ENCODE peak calls at places on chromosome 13, in ten cellular contexts. One of them, this sample, is unnamed.

GRCh38 chr13:33169273-33169980 is 116.1 kb downstream of the STARD13 start:
- DNase-seq in ascending aorta: no peak
- DNase-seq in psoas muscle: no peak
- DNase-seq in cardiac muscle cell: peak; percentile 80
- DNase-seq in H9: no peak
- DNase-seq in CD8-positive, alpha-beta T cell: no peak
- DNase-seq in progenitor cell of endocrine pancreas: no peak
- DNase-seq in PC-3: peak; percentile 73
- DNase-seq in kidney epithelial cell: peak; percentile 65
- DNase-seq in HFFc6: peak; percentile 86
- DNase-seq in this sample: no peak

GRCh38 chr13:46845146-46845545 is 48.2 kb upstream of the ESD start:
- DNase-seq in ascending aorta: no peak
- DNase-seq in psoas muscle: no peak
- DNase-seq in cardiac muscle cell: no peak
- DNase-seq in H9: no peak
- DNase-seq in CD8-positive, alpha-beta T cell: no peak
- DNase-seq in progenitor cell of endocrine pancreas: no peak
- DNase-seq in PC-3: no peak
- DNase-seq in kidney epithelial cell: no peak
- DNase-seq in HFFc6: no peak
- DNase-seq in this sample: no peak

GRCh38 chr13:40983269-40983668 is 35.8 kb downstream of the ELF1 start:
- DNase-seq in ascending aorta: no peak
- DNase-seq in psoas muscle: no peak
- DNase-seq in cardiac muscle cell: peak; percentile 34
- DNase-seq in H9: no peak
- DNase-seq in CD8-positive, alpha-beta T cell: no peak
- DNase-seq in progenitor cell of endocrine pancreas: no peak
- DNase-seq in PC-3: no peak
- DNase-seq in kidney epithelial cell: no peak
- DNase-seq in HFFc6: no peak
- DNase-seq in this sample: no peak

GRCh38 chr13:106246237-106246636 is 289.2 kb downstream of the EFNB2 start:
- DNase-seq in ascending aorta: no peak
- DNase-seq in psoas muscle: no peak
- DNase-seq in cardiac muscle cell: no peak
- DNase-seq in H9: no peak
- DNase-seq in CD8-positive, alpha-beta T cell: no peak
- DNase-seq in progenitor cell of endocrine pancreas: no peak
- DNase-seq in PC-3: no peak
- DNase-seq in kidney epithelial cell: no peak
- DNase-seq in HFFc6: no peak
- DNase-seq in this sample: no peak

GRCh38 chr13:40061466-40062450 is 406.3 kb downstream of the COG6 start:
- DNase-seq in ascending aorta: no peak
- DNase-seq in psoas muscle: no peak
- DNase-seq in cardiac muscle cell: peak; percentile 83
- DNase-seq in H9: no peak
- DNase-seq in CD8-positive, alpha-beta T cell: no peak
- DNase-seq in progenitor cell of endocrine pancreas: no peak
- DNase-seq in PC-3: no peak
- DNase-seq in kidney epithelial cell: no peak
- DNase-seq in HFFc6: no peak
- DNase-seq in this sample: no peak

GRCh38 chr13:95524270-95524901 is 28.1 kb upstream of the CLDN10 start:
- DNase-seq in ascending aorta: no peak
- DNase-seq in psoas muscle: no peak
- DNase-seq in cardiac muscle cell: peak; percentile 84
- DNase-seq in H9: no peak
- DNase-seq in CD8-positive, alpha-beta T cell: no peak
- DNase-seq in progenitor cell of endocrine pancreas: no peak
- DNase-seq in PC-3: peak; percentile 5
- DNase-seq in kidney epithelial cell: no peak
- DNase-seq in HFFc6: no peak
- DNase-seq in this sample: no peak

GRCh38 chr13:107360010-107360409 is 792.1 kb upstream of the ARGLU1 start:
- DNase-seq in ascending aorta: no peak
- DNase-seq in psoas muscle: no peak
- DNase-seq in cardiac muscle cell: no peak
- DNase-seq in H9: no peak
- DNase-seq in CD8-positive, alpha-beta T cell: no peak
- DNase-seq in progenitor cell of endocrine pancreas: no peak
- DNase-seq in PC-3: peak; percentile 17
- DNase-seq in kidney epithelial cell: no peak
- DNase-seq in HFFc6: no peak
- DNase-seq in this sample: no peak

GRCh38 chr13:25181597-25181996 is 9.5 kb upstream of the AMER2 start:
- DNase-seq in ascending aorta: no peak
- DNase-seq in psoas muscle: no peak
- DNase-seq in cardiac muscle cell: no peak
- DNase-seq in H9: no peak
- DNase-seq in CD8-positive, alpha-beta T cell: no peak
- DNase-seq in progenitor cell of endocrine pancreas: no peak
- DNase-seq in PC-3: no peak
- DNase-seq in kidney epithelial cell: no peak
- DNase-seq in HFFc6: no peak
- DNase-seq in this sample: no peak

GRCh38 chr13:49347650-49348385 is 96.0 kb downstream of the CAB39L start:
- DNase-seq in ascending aorta: no peak
- DNase-seq in psoas muscle: no peak
- DNase-seq in cardiac muscle cell: no peak
- DNase-seq in H9: peak; percentile 40
- DNase-seq in CD8-positive, alpha-beta T cell: no peak
- DNase-seq in progenitor cell of endocrine pancreas: no peak
- DNase-seq in PC-3: no peak
- DNase-seq in kidney epithelial cell: no peak
- DNase-seq in HFFc6: no peak
- DNase-seq in this sample: no peak

GRCh38 chr13:24693862-24694471 is 13.8 kb downstream of the ATP12A start:
- DNase-seq in ascending aorta: no peak
- DNase-seq in psoas muscle: no peak
- DNase-seq in cardiac muscle cell: peak; percentile 64
- DNase-seq in H9: peak; percentile 82
- DNase-seq in CD8-positive, alpha-beta T cell: peak; percentile 23
- DNase-seq in progenitor cell of endocrine pancreas: peak; percentile 24
- DNase-seq in PC-3: peak; percentile 78
- DNase-seq in kidney epithelial cell: no peak
- DNase-seq in HFFc6: peak; percentile 42
- DNase-seq in this sample: no peak

GRCh38 chr13:42047561-42048322 is 706 bp upstream of the DGKH start:
- DNase-seq in ascending aorta: peak; percentile 70
- DNase-seq in psoas muscle: peak; percentile 32
- DNase-seq in cardiac muscle cell: peak; percentile 79
- DNase-seq in H9: peak; percentile 59
- DNase-seq in CD8-positive, alpha-beta T cell: peak; percentile 18
- DNase-seq in progenitor cell of endocrine pancreas: peak; percentile 15
- DNase-seq in PC-3: peak; percentile 66
- DNase-seq in kidney epithelial cell: no peak
- DNase-seq in HFFc6: peak; percentile 51
- DNase-seq in this sample: no peak

GRCh38 chr13:33543631-33544030 is 258.1 kb upstream of the STARD13 start:
- DNase-seq in ascending aorta: no peak
- DNase-seq in psoas muscle: no peak
- DNase-seq in cardiac muscle cell: no peak
- DNase-seq in H9: no peak
- DNase-seq in CD8-positive, alpha-beta T cell: no peak
- DNase-seq in progenitor cell of endocrine pancreas: no peak
- DNase-seq in PC-3: peak; percentile 8
- DNase-seq in kidney epithelial cell: no peak
- DNase-seq in HFFc6: no peak
- DNase-seq in this sample: no peak

GRCh38 chr13:67971291-67971690 is 741.2 kb upstream of the PCDH9 start:
- DNase-seq in ascending aorta: no peak
- DNase-seq in psoas muscle: no peak
- DNase-seq in cardiac muscle cell: no peak
- DNase-seq in H9: no peak
- DNase-seq in CD8-positive, alpha-beta T cell: no peak
- DNase-seq in progenitor cell of endocrine pancreas: no peak
- DNase-seq in PC-3: no peak
- DNase-seq in kidney epithelial cell: no peak
- DNase-seq in HFFc6: no peak
- DNase-seq in this sample: no peak

GRCh38 chr13:107835339-107836018 is 379.9 kb downstream of the LIG4 start:
- DNase-seq in ascending aorta: no peak
- DNase-seq in psoas muscle: no peak
- DNase-seq in cardiac muscle cell: peak; percentile 63
- DNase-seq in H9: no peak
- DNase-seq in CD8-positive, alpha-beta T cell: no peak
- DNase-seq in progenitor cell of endocrine pancreas: no peak
- DNase-seq in PC-3: peak; percentile 92
- DNase-seq in kidney epithelial cell: peak; percentile 85
- DNase-seq in HFFc6: no peak
- DNase-seq in this sample: no peak

GRCh38 chr13:49608932-49609331 is 19.4 kb upstream of the ARL11 start:
- DNase-seq in ascending aorta: no peak
- DNase-seq in psoas muscle: no peak
- DNase-seq in cardiac muscle cell: no peak
- DNase-seq in H9: no peak
- DNase-seq in CD8-positive, alpha-beta T cell: no peak
- DNase-seq in progenitor cell of endocrine pancreas: no peak
- DNase-seq in PC-3: no peak
- DNase-seq in kidney epithelial cell: no peak
- DNase-seq in HFFc6: no peak
- DNase-seq in this sample: no peak

GRCh38 chr13:74132768-74133656 is 1.2 kb downstream of the KLF12 start:
- DNase-seq in ascending aorta: peak; percentile 67
- DNase-seq in psoas muscle: peak; percentile 30
- DNase-seq in cardiac muscle cell: peak; percentile 64
- DNase-seq in H9: peak; percentile 34
- DNase-seq in CD8-positive, alpha-beta T cell: peak; percentile 44
- DNase-seq in progenitor cell of endocrine pancreas: no peak
- DNase-seq in PC-3: no peak
- DNase-seq in kidney epithelial cell: no peak
- DNase-seq in HFFc6: peak; percentile 11
- DNase-seq in this sample: no peak

GRCh38 chr13:20826810-20827560 is 53.2 kb upstream of the EEF1AKMT1 start:
- DNase-seq in ascending aorta: no peak
- DNase-seq in psoas muscle: no peak
- DNase-seq in cardiac muscle cell: no peak
- DNase-seq in H9: no peak
- DNase-seq in CD8-positive, alpha-beta T cell: no peak
- DNase-seq in progenitor cell of endocrine pancreas: no peak
- DNase-seq in PC-3: no peak
- DNase-seq in kidney epithelial cell: no peak
- DNase-seq in HFFc6: peak; percentile 23
- DNase-seq in this sample: no peak

DNA sequence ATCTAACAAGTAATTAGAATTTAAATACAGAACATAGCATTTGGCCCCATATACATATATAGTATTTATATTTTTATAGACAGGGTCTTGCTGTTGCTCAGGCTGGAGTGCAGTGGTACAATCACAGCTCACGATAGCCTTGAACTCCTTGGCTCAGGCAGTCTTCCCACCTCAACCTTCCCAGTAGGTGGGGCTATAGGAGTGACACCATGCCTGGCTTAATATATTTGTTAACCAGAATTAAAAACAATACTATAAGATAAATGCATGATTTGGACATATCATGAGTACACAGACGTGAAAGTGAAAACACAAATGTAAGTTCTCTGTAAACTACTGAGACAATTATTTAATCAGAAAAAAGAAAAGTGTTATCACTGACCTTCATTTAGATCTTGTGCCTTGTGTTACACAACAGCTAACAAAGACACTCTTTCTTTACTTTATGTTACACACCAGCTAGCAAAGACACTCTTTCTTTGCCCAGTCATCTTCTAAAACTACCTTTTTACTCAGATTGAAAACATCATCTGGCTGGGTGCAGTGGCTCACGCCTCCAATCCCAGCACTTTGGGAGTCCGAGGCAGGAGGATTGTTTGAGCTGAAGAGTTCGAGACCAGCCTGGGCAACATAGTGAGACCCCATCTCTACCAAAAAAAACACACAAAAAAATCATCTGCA is 22.6 kb downstream of the CARS2 start:
- DNase-seq in ascending aorta: peak; percentile 46
- DNase-seq in psoas muscle: no peak
- DNase-seq in cardiac muscle cell: peak; percentile 28
- DNase-seq in H9: no peak
- DNase-seq in CD8-positive, alpha-beta T cell: no peak
- DNase-seq in progenitor cell of endocrine pancreas: no peak
- DNase-seq in PC-3: peak; percentile 19
- DNase-seq in kidney epithelial cell: no peak
- DNase-seq in HFFc6: peak; percentile 23
- DNase-seq in this sample: no peak
- TF ChIP-seq CTCF in ascending aorta: no peak
- TF ChIP-seq CTCF in psoas muscle: peak; percentile 77
- TF ChIP-seq CTCF in cardiac muscle cell: peak; percentile 37
- TF ChIP-seq CTCF in H9: peak; percentile 58
- TF ChIP-seq CTCF in CD8-positive, alpha-beta T cell: peak; percentile 19
- TF ChIP-seq CTCF in progenitor cell of endocrine pancreas: peak; percentile 36
- TF ChIP-seq CTCF in PC-3: peak; percentile 45
- TF ChIP-seq CTCF in kidney epithelial cell: peak; percentile 60
- TF ChIP-seq CTCF in HFFc6: peak; percentile 79
- TF ChIP-seq CTCF in this sample: peak; percentile 51

GRCh38 chr13:92307752-92308151 is 909.3 kb downstream of the GPC5 start:
- DNase-seq in ascending aorta: no peak
- DNase-seq in psoas muscle: no peak
- DNase-seq in cardiac muscle cell: no peak
- DNase-seq in H9: no peak
- DNase-seq in CD8-positive, alpha-beta T cell: no peak
- DNase-seq in progenitor cell of endocrine pancreas: no peak
- DNase-seq in PC-3: no peak
- DNase-seq in kidney epithelial cell: no peak
- DNase-seq in HFFc6: no peak
- DNase-seq in this sample: no peak
- TF ChIP-seq CTCF in ascending aorta: no peak
- TF ChIP-seq CTCF in psoas muscle: no peak
- TF ChIP-seq CTCF in cardiac muscle cell: no peak
- TF ChIP-seq CTCF in H9: no peak
- TF ChIP-seq CTCF in CD8-positive, alpha-beta T cell: no peak
- TF ChIP-seq CTCF in progenitor cell of endocrine pancreas: no peak
- TF ChIP-seq CTCF in PC-3: no peak
- TF ChIP-seq CTCF in kidney epithelial cell: no peak
- TF ChIP-seq CTCF in HFFc6: no peak
- TF ChIP-seq CTCF in this sample: no peak

GRCh38 chr13:75687145-75687763 is 51.1 kb downstream of the LMO7 start:
- DNase-seq in ascending aorta: no peak
- DNase-seq in psoas muscle: no peak
- DNase-seq in cardiac muscle cell: peak; percentile 62
- DNase-seq in H9: no peak
- DNase-seq in CD8-positive, alpha-beta T cell: no peak
- DNase-seq in progenitor cell of endocrine pancreas: no peak
- DNase-seq in PC-3: peak; percentile 73
- DNase-seq in kidney epithelial cell: no peak
- DNase-seq in HFFc6: peak; percentile 49
- DNase-seq in this sample: no peak
- TF ChIP-seq CTCF in ascending aorta: no peak
- TF ChIP-seq CTCF in psoas muscle: peak; percentile 58
- TF ChIP-seq CTCF in cardiac muscle cell: peak; percentile 60
- TF ChIP-seq CTCF in H9: peak; percentile 72
- TF ChIP-seq CTCF in CD8-positive, alpha-beta T cell: no peak
- TF ChIP-seq CTCF in progenitor cell of endocrine pancreas: peak; percentile 70
- TF ChIP-seq CTCF in PC-3: peak; percentile 67
- TF ChIP-seq CTCF in kidney epithelial cell: peak; percentile 42
- TF ChIP-seq CTCF in HFFc6: peak; percentile 83
- TF ChIP-seq CTCF in this sample: peak; percentile 48

DNA sequence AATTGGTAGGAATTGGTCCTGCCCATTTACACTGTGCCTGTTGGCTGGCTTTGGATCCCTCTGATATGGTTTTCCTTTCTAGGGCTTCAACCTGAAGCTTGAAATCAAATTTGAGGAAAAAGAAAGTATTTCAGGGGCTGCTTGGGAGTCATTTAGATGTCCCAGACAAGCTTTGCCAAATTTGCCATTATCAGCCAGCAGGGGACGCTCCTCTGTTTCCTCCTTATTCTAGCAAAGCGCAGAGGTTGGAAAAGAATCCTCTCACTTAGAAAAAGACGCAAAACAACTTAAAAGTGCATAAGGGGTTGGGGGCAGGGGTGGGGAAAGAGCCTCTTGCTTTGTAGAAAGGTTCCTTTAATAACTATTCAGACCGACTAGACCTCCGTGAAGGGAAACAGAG is 1211.1 kb upstream of the PCDH20 start:
- DNase-seq in ascending aorta: no peak
- DNase-seq in psoas muscle: no peak
- DNase-seq in cardiac muscle cell: no peak
- DNase-seq in H9: peak; percentile 56
- DNase-seq in CD8-positive, alpha-beta T cell: no peak
- DNase-seq in progenitor cell of endocrine pancreas: no peak
- DNase-seq in PC-3: peak; percentile 10
- DNase-seq in kidney epithelial cell: no peak
- DNase-seq in HFFc6: no peak
- DNase-seq in this sample: no peak
- TF ChIP-seq CTCF in ascending aorta: no peak
- TF ChIP-seq CTCF in psoas muscle: no peak
- TF ChIP-seq CTCF in cardiac muscle cell: peak; percentile 3
- TF ChIP-seq CTCF in H9: peak; percentile 79
- TF ChIP-seq CTCF in CD8-positive, alpha-beta T cell: no peak
- TF ChIP-seq CTCF in progenitor cell of endocrine pancreas: peak; percentile 12
- TF ChIP-seq CTCF in PC-3: peak; percentile 36
- TF ChIP-seq CTCF in kidney epithelial cell: peak; percentile 27
- TF ChIP-seq CTCF in HFFc6: peak; percentile 21
- TF ChIP-seq CTCF in this sample: no peak

This sample was measured in AG09319.